ENCODE peak calls at places on chromosomes 12 and 14, in five cellular contexts. One of them, this sample, is unnamed.
A peak's percentile ranks its signal among the peaks of the same experiment; 100 is the strongest.

GRCh38 chr12:110180591-110181005 is 56.4 kb downstream of the IFT81 start:
- DNase-seq in astrocyte: peak; percentile 88
- DNase-seq in AG08395: peak; percentile 44
- DNase-seq in tibial artery: no peak
- DNase-seq in gastrocnemius medialis: no peak
- DNase-seq in this sample: no peak

GRCh38 chr12:55934773-55935172 is 3.8 kb downstream of the DGKA start:
- DNase-seq in astrocyte: no peak
- DNase-seq in tibial artery: no peak
- DNase-seq in AG08395: no peak
- DNase-seq in gastrocnemius medialis: no peak
- DNase-seq in this sample: no peak

GRCh38 chr12:101962486-101962885 is 85.1 kb downstream of the DRAM1 start:
- DNase-seq in astrocyte: no peak
- DNase-seq in gastrocnemius medialis: no peak
- DNase-seq in tibial artery: no peak
- DNase-seq in AG08395: no peak
- DNase-seq in this sample: no peak

GRCh38 chr12:131929530-131930456 is 717 bp downstream of the PUS1 start:
- DNase-seq in AG08395: peak; percentile 31
- DNase-seq in astrocyte: no peak
- DNase-seq in gastrocnemius medialis: no peak
- DNase-seq in tibial artery: no peak
- DNase-seq in this sample: peak; percentile 69

GRCh38 chr14:72907886-72908285 is 14.0 kb upstream of the DPF3 start:
- DNase-seq in gastrocnemius medialis: no peak
- DNase-seq in AG08395: peak; percentile 44
- DNase-seq in astrocyte: peak; percentile 73
- DNase-seq in tibial artery: no peak
- DNase-seq in this sample: no peak

GRCh38 chr14:77459072-77459723 is 1.3 kb downstream of the AHSA1 start:
- DNase-seq in gastrocnemius medialis: no peak
- DNase-seq in tibial artery: peak; percentile 77
- DNase-seq in astrocyte: peak; percentile 39
- DNase-seq in AG08395: peak; percentile 55
- DNase-seq in this sample: no peak

GRCh38 chr12:112183141-112183581 is 57.8 kb downstream of the TRAFD1 start:
- DNase-seq in AG08395: peak; percentile 51
- DNase-seq in astrocyte: peak; percentile 70
- DNase-seq in gastrocnemius medialis: no peak
- DNase-seq in tibial artery: no peak
- DNase-seq in this sample: no peak

GRCh38 chr12:2613674-2614073 is 181.1 kb upstream of the FKBP4 start:
- DNase-seq in astrocyte: peak; percentile 97
- DNase-seq in gastrocnemius medialis: no peak
- DNase-seq in tibial artery: peak; percentile 55
- DNase-seq in AG08395: peak; percentile 96
- DNase-seq in this sample: no peak

GRCh38 chr12:50764116-50764860 is 387 bp downstream of the ATF1 start:
- DNase-seq in gastrocnemius medialis: no peak
- DNase-seq in tibial artery: peak; percentile 29
- DNase-seq in astrocyte: no peak
- DNase-seq in AG08395: peak; percentile 44
- DNase-seq in this sample: peak; percentile 62

GRCh38 chr12:18430425-18431048 is 169.2 kb downstream of the PIK3C2G start:
- DNase-seq in tibial artery: no peak
- DNase-seq in astrocyte: peak; percentile 25
- DNase-seq in AG08395: peak; percentile 62
- DNase-seq in gastrocnemius medialis: no peak
- DNase-seq in this sample: no peak

GRCh38 chr12:86675197-86675596 is 419.0 kb upstream of the MGAT4C start:
- DNase-seq in AG08395: no peak
- DNase-seq in tibial artery: no peak
- DNase-seq in gastrocnemius medialis: no peak
- DNase-seq in astrocyte: no peak
- DNase-seq in this sample: no peak

GRCh38 chr12:104763163-104763805 is 194.8 kb downstream of the SLC41A2 start:
- DNase-seq in tibial artery: no peak
- DNase-seq in gastrocnemius medialis: no peak
- DNase-seq in AG08395: peak; percentile 7
- DNase-seq in astrocyte: no peak
- DNase-seq in this sample: no peak

GRCh38 chr14:34051966-34052657 is 101.2 kb upstream of the EGLN3 start:
- DNase-seq in gastrocnemius medialis: no peak
- DNase-seq in tibial artery: peak; percentile 41
- DNase-seq in astrocyte: peak; percentile 89
- DNase-seq in AG08395: peak; percentile 66
- DNase-seq in this sample: no peak

GRCh38 chr14:38751459-38751858 is 351.6 kb downstream of the SEC23A start:
- DNase-seq in AG08395: no peak
- DNase-seq in gastrocnemius medialis: no peak
- DNase-seq in tibial artery: no peak
- DNase-seq in astrocyte: no peak
- DNase-seq in this sample: no peak

GRCh38 chr14:29156096-29156495 is 389.5 kb downstream of the FOXG1 start:
- DNase-seq in gastrocnemius medialis: no peak
- DNase-seq in astrocyte: no peak
- DNase-seq in AG08395: no peak
- DNase-seq in tibial artery: no peak
- DNase-seq in this sample: no peak

GRCh38 chr12:19575307-19576243 is 136.3 kb downstream of the AEBP2 start:
- DNase-seq in AG08395: peak; percentile 34
- DNase-seq in astrocyte: peak; percentile 80
- DNase-seq in tibial artery: peak; percentile 63
- DNase-seq in gastrocnemius medialis: peak; percentile 6
- DNase-seq in this sample: no peak

GRCh38 chr12:2192231-2192630 is 139.4 kb downstream of the CACNA1C start:
- DNase-seq in AG08395: no peak
- DNase-seq in gastrocnemius medialis: no peak
- DNase-seq in astrocyte: no peak
- DNase-seq in tibial artery: no peak
- DNase-seq in this sample: no peak

GRCh38 chr14:75495882-75496281 is 26.4 kb upstream of the BATF start:
- DNase-seq in gastrocnemius medialis: no peak
- DNase-seq in AG08395: no peak
- DNase-seq in tibial artery: no peak
- DNase-seq in astrocyte: no peak
- DNase-seq in this sample: no peak

GRCh38 chr14:76710093-76711010 is 50.9 kb upstream of the VASH1 start:
- DNase-seq in tibial artery: no peak
- DNase-seq in astrocyte: peak; percentile 16
- DNase-seq in AG08395: peak; percentile 57
- DNase-seq in gastrocnemius medialis: no peak
- DNase-seq in this sample: no peak

GRCh38 chr14:104550340-104550848 is 29.2 kb upstream of the C14orf180 start:
- DNase-seq in AG08395: no peak
- DNase-seq in astrocyte: no peak
- DNase-seq in gastrocnemius medialis: no peak
- DNase-seq in tibial artery: no peak
- DNase-seq in this sample: no peak

GRCh38 chr14:99531221-99532096 is 50.2 kb downstream of the CCNK start:
- DNase-seq in astrocyte: peak; percentile 83
- DNase-seq in tibial artery: no peak
- DNase-seq in gastrocnemius medialis: no peak
- DNase-seq in AG08395: peak; percentile 63
- DNase-seq in this sample: no peak

GRCh38 chr12:121365416-121366062 is 13.3 kb upstream of the ANAPC5 start:
- DNase-seq in tibial artery: no peak
- DNase-seq in gastrocnemius medialis: no peak
- DNase-seq in astrocyte: no peak
- DNase-seq in AG08395: peak; percentile 48
- DNase-seq in this sample: no peak

GRCh38 chr14:28077005-28077404 is 689.6 kb upstream of the FOXG1 start:
- DNase-seq in AG08395: no peak
- DNase-seq in gastrocnemius medialis: no peak
- DNase-seq in tibial artery: no peak
- DNase-seq in astrocyte: no peak
- DNase-seq in this sample: no peak

GRCh38 chr14:70887207-70888150 is 19.8 kb upstream of the PCNX1 start:
- DNase-seq in AG08395: peak; percentile 44
- DNase-seq in astrocyte: peak; percentile 80
- DNase-seq in gastrocnemius medialis: no peak
- DNase-seq in tibial artery: no peak
- DNase-seq in this sample: no peak

GRCh38 chr12:76653342-76653741 is 93.8 kb upstream of the OSBPL8 start:
- DNase-seq in astrocyte: no peak
- DNase-seq in gastrocnemius medialis: no peak
- DNase-seq in tibial artery: no peak
- DNase-seq in AG08395: no peak
- DNase-seq in this sample: no peak

GRCh38 chr12:113268621-113269020 is 47.4 kb downstream of the TPCN1 start:
- DNase-seq in tibial artery: no peak
- DNase-seq in AG08395: no peak
- DNase-seq in astrocyte: no peak
- DNase-seq in gastrocnemius medialis: no peak
- DNase-seq in this sample: no peak

GRCh38 chr14:55249423-55249822 is 21.8 kb upstream of the FBXO34 start:
- DNase-seq in astrocyte: peak; percentile 15
- DNase-seq in tibial artery: no peak
- DNase-seq in gastrocnemius medialis: no peak
- DNase-seq in AG08395: peak; percentile 63
- DNase-seq in this sample: no peak

GRCh38 chr12:12726543-12727093 is 9.4 kb downstream of the CDKN1B start:
- DNase-seq in tibial artery: peak; percentile 33
- DNase-seq in gastrocnemius medialis: no peak
- DNase-seq in astrocyte: peak; percentile 86
- DNase-seq in AG08395: peak; percentile 69
- DNase-seq in this sample: no peak

GRCh38 chr14:23310546-23310945 is 3.9 kb downstream of the BCL2L2 start:
- DNase-seq in AG08395: no peak
- DNase-seq in tibial artery: no peak
- DNase-seq in astrocyte: no peak
- DNase-seq in gastrocnemius medialis: no peak
- DNase-seq in this sample: no peak

GRCh38 chr12:1115471-1116242 is 124.6 kb downstream of the ERC1 start:
- DNase-seq in tibial artery: no peak
- DNase-seq in astrocyte: peak; percentile 71
- DNase-seq in AG08395: peak; percentile 45
- DNase-seq in gastrocnemius medialis: no peak
- DNase-seq in this sample: peak; percentile 80

GRCh38 chr14:58747181-58747580 is 109.4 kb downstream of the DACT1 start:
- DNase-seq in AG08395: peak; percentile 77
- DNase-seq in tibial artery: peak; percentile 83
- DNase-seq in astrocyte: peak; percentile 96
- DNase-seq in gastrocnemius medialis: peak; percentile 21
- DNase-seq in this sample: peak; percentile 61

GRCh38 chr12:96811083-96811482 is 96.0 kb upstream of the NEDD1 start:
- DNase-seq in tibial artery: no peak
- DNase-seq in AG08395: peak; percentile 36
- DNase-seq in gastrocnemius medialis: no peak
- DNase-seq in astrocyte: peak; percentile 96
- DNase-seq in this sample: no peak

GRCh38 chr12:24175949-24176348 is 226.5 kb upstream of the SOX5 start:
- DNase-seq in gastrocnemius medialis: no peak
- DNase-seq in astrocyte: no peak
- DNase-seq in tibial artery: no peak
- DNase-seq in AG08395: no peak
- DNase-seq in this sample: no peak

GRCh38 chr12:87768884-87769283 is 260.3 kb downstream of the C12orf50 start:
- DNase-seq in astrocyte: no peak
- DNase-seq in gastrocnemius medialis: no peak
- DNase-seq in AG08395: no peak
- DNase-seq in tibial artery: no peak
- DNase-seq in this sample: no peak

This sample was measured in RWPE2.